ENCODE peak calls at places on chromosomes 12 and 14, in nine cellular contexts. H is sciatic nerve; S is GM13977; M is stimulated activated CD8-positive, alpha-beta memory T cell treated with anti-CD3 and anti-CD28 coated beads, Interleukin-4, amount 100 ng/mL, for 24 hours; O is T1000; Q is non-pigmented ciliary epithelial cell; B is activated gamma-delta T cell treated with Interleukin-2 at 50 U/mL for 16 hours; C is caudate nucleus; F is body of pancreas. Y is an unnamed sample.

GRCh38 chr12:80053048-80053790 is 46.1 kb upstream of the OTOGL start:
- DNase-seq in H (peak; percentile 87), Q (peak; percentile 66), S (no peak), C (no peak), O (no peak), B (no peak), M (no peak), F (peak; percentile 31), Y (no peak)

GRCh38 chr12:30006021-30006420 is 222.3 kb upstream of the TMTC1 start:
- DNase-seq in C (no peak), Q (no peak), O (no peak), B (no peak), S (no peak), F (no peak), M (no peak), H (no peak), Y (no peak)

GRCh38 chr12:76340680-76341435 is 7.4 kb downstream of the BBS10 start:
- DNase-seq in F (peak; percentile 6), B (no peak), O (no peak), H (no peak), Q (no peak), S (no peak), C (no peak), M (no peak), Y (no peak)

GRCh38 chr14:95293474-95293873 is 26.2 kb downstream of the CLMN start:
- DNase-seq in O (no peak), S (no peak), C (no peak), Q (no peak), M (no peak), H (no peak), B (no peak), F (no peak), Y (no peak)

GRCh38 chr12:20423557-20423956 is 55.2 kb downstream of the PDE3A start:
- DNase-seq in M (no peak), F (no peak), H (no peak), Q (no peak), B (no peak), S (no peak), C (no peak), O (no peak), Y (no peak)

GRCh38 chr12:6276936-6277615 is 33.4 kb upstream of the PLEKHG6 start:
- DNase-seq in F (no peak), Q (no peak), H (peak; percentile 34), O (no peak), S (no peak), B (no peak), C (no peak), M (no peak), Y (no peak)

GRCh38 chr14:72666610-72667009 is 227.3 kb downstream of the DPF3 start:
- DNase-seq in Q (peak; percentile 81), H (no peak), O (no peak), S (no peak), C (no peak), B (no peak), M (no peak), F (no peak), Y (peak; percentile 73)

GRCh38 chr14:74571901-74572828 is 39.9 kb downstream of the LTBP2 start:
- DNase-seq in F (peak; percentile 50), Q (peak; percentile 99), B (no peak), M (no peak), O (peak; percentile 78), C (no peak), S (no peak), H (no peak), Y (peak; percentile 99)

GRCh38 chr12:49764126-49764525 is 22.8 kb downstream of the TMBIM6 start:
- DNase-seq in O (no peak), H (no peak), S (no peak), F (no peak), Q (no peak), M (no peak), B (no peak), C (no peak), Y (no peak)

GRCh38 chr12:52010152-52010622 is 3.4 kb downstream of the TAMALIN start:
- DNase-seq in O (no peak), C (peak; percentile 72), B (no peak), S (no peak), F (peak; percentile 63), M (no peak), H (peak; percentile 91), Q (no peak), Y (no peak)

GRCh38 chr12:89299417-89299816 is 52.9 kb downstream of the DUSP6 start:
- DNase-seq in S (no peak), F (no peak), H (no peak), Q (no peak), C (no peak), M (no peak), O (no peak), B (no peak), Y (no peak)

GRCh38 chr12:49092086-49092815 is 2.4 kb downstream of the DHH start:
- DNase-seq in S (peak; percentile 87), C (no peak), O (no peak), Q (no peak), M (peak; percentile 52), H (peak; percentile 89), F (no peak), B (peak; percentile 35), Y (no peak)

GRCh38 chr14:85482549-85482948 is 47.4 kb upstream of the FLRT2 start:
- DNase-seq in C (no peak), Q (no peak), S (no peak), B (no peak), M (no peak), H (no peak), O (no peak), F (peak; percentile 75), Y (no peak)

GRCh38 chr12:131829795-131830334 is 1.7 kb downstream of the MMP17 start:
- DNase-seq in B (no peak), M (no peak), C (no peak), F (no peak), Q (no peak), O (no peak), S (no peak), H (no peak), Y (no peak)

GRCh38 chr12:95201056-95201670 is 16.1 kb downstream of the FGD6 start:
- DNase-seq in C (no peak), Q (no peak), F (no peak), H (no peak), O (no peak), B (no peak), S (no peak), M (no peak), Y (no peak)

GRCh38 chr12:106189341-106189740 is 50.6 kb upstream of the NUAK1 start:
- DNase-seq in F (no peak), Q (no peak), M (no peak), H (no peak), C (no peak), O (no peak), S (no peak), B (no peak), Y (no peak)

GRCh38 chr12:130186631-130187269 is 24.5 kb downstream of the FZD10 start:
- DNase-seq in H (no peak), S (no peak), Q (no peak), O (no peak), B (no peak), C (no peak), F (no peak), M (no peak), Y (peak; percentile 82)

GRCh38 chr12:54159140-54159539 is 29.6 kb downstream of the SMUG1 start:
- DNase-seq in S (peak; percentile 70), F (no peak), O (no peak), C (no peak), M (no peak), H (no peak), B (no peak), Q (no peak), Y (no peak)

GRCh38 chr12:92403210-92404175 is 257.8 kb upstream of the BTG1 start:
- DNase-seq in S (peak; percentile 64), F (no peak), Q (peak; percentile 26), B (peak; percentile 42), O (no peak), H (no peak), C (no peak), M (peak; percentile 31), Y (peak; percentile 34)

GRCh38 chr12:102917026-102917787 is at the start of gene PAH:
- DNase-seq in B (no peak), H (no peak), O (no peak), M (no peak), S (no peak), F (peak; percentile 64), Q (no peak), C (no peak), Y (no peak)

GRCh38 chr14:64423987-64424386 is 35.8 kb downstream of the MTHFD1 start:
- DNase-seq in C (no peak), Q (no peak), H (no peak), O (no peak), S (no peak), M (no peak), F (no peak), B (no peak), Y (no peak)

GRCh38 chr14:104296388-104297312 is 158.3 kb downstream of the KIF26A start:
- DNase-seq in M (no peak), C (no peak), O (no peak), S (no peak), Q (no peak), F (no peak), B (no peak), H (peak; percentile 40), Y (no peak)

GRCh38 chr12:6644903-6645302 is 2.3 kb downstream of the ACRBP start:
- DNase-seq in S (no peak), F (no peak), B (peak; percentile 19), O (no peak), H (no peak), C (no peak), M (no peak), Q (no peak), Y (no peak)

GRCh38 chr14:60482743-60483142 is 3.1 kb downstream of the C14orf39 start:
- DNase-seq in M (no peak), C (no peak), O (no peak), B (no peak), Q (peak; percentile 19), H (no peak), F (no peak), S (no peak), Y (no peak)

GRCh38 chr12:115374480-115375187 is 690.7 kb upstream of the TBX3 start:
- DNase-seq in O (no peak), M (no peak), C (no peak), Q (no peak), S (peak; percentile 31), F (no peak), H (no peak), B (no peak), Y (no peak)

GRCh38 chr12:127903146-127903545 is 363.8 kb upstream of the TMEM132C start:
- DNase-seq in C (no peak), Q (peak; percentile 62), H (no peak), O (no peak), S (no peak), M (no peak), F (no peak), B (no peak), Y (no peak)

GRCh38 chr12:113719911-113720591 is 246.1 kb downstream of the RBM19 start:
- DNase-seq in Q (no peak), S (no peak), H (no peak), B (no peak), O (no peak), M (no peak), C (no peak), F (no peak), Y (no peak)

GRCh38 chr12:129212221-129212630 is 358.9 kb downstream of the GLT1D1 start:
- DNase-seq in H (no peak), F (no peak), Q (no peak), S (no peak), O (no peak), C (no peak), B (no peak), M (no peak), Y (no peak)

GRCh38 chr12:45010051-45010450 is 40.8 kb downstream of the DBX2 start:
- DNase-seq in O (no peak), S (no peak), F (no peak), H (no peak), B (no peak), M (no peak), Q (no peak), C (no peak), Y (no peak)

GRCh38 chr14:69101331-69101826 is 51.5 kb downstream of the DCAF5 start:
- DNase-seq in S (no peak), H (no peak), O (no peak), Q (peak; percentile 55), F (peak; percentile 47), C (no peak), B (no peak), M (no peak), Y (no peak)

Y was measured in kidney epithelial cell.